ENCODE peak calls at places on chromosomes 5 and 9, in five cellular contexts. Z is NCI-H345; X is heart left ventricle; R is AML-193; A is stimulated activated CD4-positive, alpha-beta T cell treated with anti-CD3 and anti-CD28 coated beads, Interleukin-2, amount 100 ng/mL, for 48 hours. F is an unnamed sample.

GRCh38 chr9:87862536-87863268 is 20.0 kb upstream of the SPATA31E1 start:
- DNase-seq in A (no peak), X (no peak), R (no peak), Z (no peak), F (no peak)

GRCh38 chr9:4985376-4986266 is 549 bp downstream of the JAK2 start:
- DNase-seq in X (peak; percentile 23), R (peak; percentile 50), Z (peak; percentile 32), A (no peak), F (peak; percentile 74)

GRCh38 chr5:154395407-154396106 is 50.2 kb upstream of the SAP30L start:
- DNase-seq in R (no peak), Z (peak; percentile 68), X (no peak), A (no peak), F (no peak)

GRCh38 chr9:130042406-130042930 is 521 bp downstream of the FNBP1 start:
- DNase-seq in X (peak; percentile 37), R (no peak), Z (peak; percentile 26), A (no peak), F (no peak)

GRCh38 chr9:137268538-137269201 is 8.9 kb upstream of the TOR4A start:
- DNase-seq in A (no peak), R (no peak), X (peak; percentile 54), Z (no peak), F (no peak)

GRCh38 chr5:9339206-9339818 is 206.6 kb downstream of the SEMA5A start:
- DNase-seq in Z (no peak), A (no peak), X (no peak), R (peak; percentile 13), F (no peak)

GRCh38 chr5:79513519-79514390 is at the start of gene HOMER1:
- DNase-seq in X (peak; percentile 83), Z (peak; percentile 77), A (peak; percentile 53), R (no peak), F (peak; percentile 82)

GRCh38 chr5:150557507-150557872 is 49.6 kb downstream of the NDST1 start:
- DNase-seq in R (no peak), A (no peak), Z (no peak), X (no peak), F (peak; percentile 30)

GRCh38 chr5:32201140-32201539 is 27.0 kb upstream of the GOLPH3 start:
- DNase-seq in A (no peak), Z (no peak), R (peak; percentile 14), X (no peak), F (no peak)

GRCh38 chr9:78127271-78128225 is 95.9 kb upstream of the GNAQ start:
- DNase-seq in Z (no peak), A (no peak), X (no peak), R (no peak), F (no peak)

GRCh38 chr5:85663708-85664031 is 954.1 kb upstream of the COX7C start:
- DNase-seq in A (no peak), R (no peak), Z (no peak), X (no peak), F (peak; percentile 24)

GRCh38 chr5:168114444-168115017 is 176.9 kb upstream of the WWC1 start:
- DNase-seq in X (no peak), A (peak; percentile 39), Z (peak; percentile 16), R (peak; percentile 10), F (peak; percentile 17)

GRCh38 chr9:21657966-21658667 is 144.3 kb upstream of the MTAP start:
- DNase-seq in X (no peak), A (no peak), Z (no peak), R (no peak), F (no peak)

F was measured in NCI-H1092 treated with DMSO at 0.1 percent for 48 hours.